ENCODE peak calls at places on chromosomes 1 and 21, in ten cellular contexts. N is sigmoid colon, I is prostate gland, E is GM12878, B is GM12891, Q is endothelial cell of umbilical vein, L is HCT116, H is transverse colon, R is stomach, Z is HepG2. W is an unnamed sample.

GRCh38 chr21:32726742-32727477 is 903 bp downstream of the SYNJ1 start:
- DNase-seq in N (no peak), I (no peak), E (no peak), B (peak; percentile 14), Q (peak; percentile 63), L (no peak), H (peak; percentile 42), R (no peak), Z (no peak), W (no peak)

GRCh38 chr1:202162418-202163280 is 2.2 kb upstream of the PTPN7 start:
- DNase-seq in N (no peak), I (no peak), E (no peak), B (no peak), Q (no peak), L (no peak), H (no peak), R (no peak), Z (no peak), W (no peak)

GRCh38 chr1:44602675-44603610 is 71.3 kb downstream of the TMEM53 start:
- DNase-seq in N (no peak), I (no peak), E (no peak), B (no peak), Q (no peak), L (no peak), H (no peak), R (no peak), Z (no peak), W (no peak)

GRCh38 chr1:173861731-173862145 is 6.1 kb downstream of the GAS5 start:
- DNase-seq in N (no peak), I (no peak), E (no peak), B (no peak), Q (no peak), L (no peak), H (no peak), R (no peak), Z (no peak), W (no peak)

GRCh38 chr1:246683521-246683920 is 40.7 kb upstream of the SCCPDH start:
- DNase-seq in N (no peak), I (no peak), E (no peak), B (no peak), Q (no peak), L (no peak), H (no peak), R (no peak), Z (no peak), W (no peak)

GRCh38 chr21:37916795-37917142 is 512 bp upstream of the KCNJ6 start:
- DNase-seq in N (no peak), I (no peak), E (no peak), B (no peak), Q (no peak), L (no peak), H (no peak), R (no peak), Z (peak; percentile 3), W (no peak)

GRCh38 chr1:55444660-55445059 is 229.5 kb upstream of the USP24 start:
- DNase-seq in N (no peak), I (no peak), E (no peak), B (no peak), Q (no peak), L (no peak), H (no peak), R (no peak), Z (no peak), W (no peak)

GRCh38 chr1:150234647-150235435 is 1.1 kb downstream of the ANP32E start:
- DNase-seq in N (peak; percentile 95), I (peak; percentile 60), E (peak; percentile 80), B (peak; percentile 63), Q (no peak), L (peak; percentile 43), H (peak; percentile 87), R (peak; percentile 77), Z (peak; percentile 51), W (peak; percentile 64)

GRCh38 chr1:6287431-6287886 is 26.6 kb upstream of the GPR153 start:
- DNase-seq in N (no peak), I (no peak), E (no peak), B (no peak), Q (no peak), L (no peak), H (no peak), R (no peak), Z (no peak), W (no peak)

GRCh38 chr1:200406161-200406797 is 3.6 kb downstream of the ZNF281 start:
- DNase-seq in N (no peak), I (no peak), E (no peak), B (no peak), Q (no peak), L (no peak), H (no peak), R (no peak), Z (no peak), W (no peak)

GRCh38 chr1:111595807-111596206 is 23.8 kb upstream of the RAP1A start:
- DNase-seq in N (no peak), I (no peak), E (no peak), B (no peak), Q (no peak), L (no peak), H (no peak), R (no peak), Z (no peak), W (no peak)

GRCh38 chr1:111596499-111596898 is 23.1 kb upstream of the RAP1A start:
- DNase-seq in N (no peak), I (no peak), E (no peak), B (no peak), Q (no peak), L (no peak), H (peak; percentile 41), R (peak; percentile 36), Z (no peak), W (no peak)

GRCh38 chr1:111599781-111600180 is 19.8 kb upstream of the RAP1A start:
- DNase-seq in N (no peak), I (no peak), E (no peak), B (no peak), Q (no peak), L (no peak), H (no peak), R (no peak), Z (no peak), W (no peak)

GRCh38 chr1:111598534-111598933 is 21.1 kb upstream of the RAP1A start:
- DNase-seq in N (no peak), I (no peak), E (no peak), B (no peak), Q (no peak), L (no peak), H (no peak), R (no peak), Z (no peak), W (no peak)

DNA sequence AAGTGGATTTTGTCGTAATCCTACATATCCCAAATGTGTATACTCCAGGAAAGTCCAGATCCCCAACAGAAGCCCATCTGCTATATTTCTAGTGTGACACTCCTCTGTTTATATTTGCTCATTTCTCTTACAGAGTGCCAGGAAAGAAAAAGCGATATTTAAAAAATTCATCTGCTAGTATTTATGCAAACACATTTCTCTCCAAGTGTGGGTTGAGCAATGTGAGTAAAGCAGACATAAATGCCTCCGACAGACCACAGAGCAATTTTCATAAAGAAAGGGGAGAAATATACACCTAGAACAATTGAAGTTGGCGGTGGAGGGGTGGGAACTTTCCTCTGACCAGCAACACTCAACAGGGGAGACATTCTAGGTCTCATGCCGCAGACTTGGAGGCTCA is 22.2 kb upstream of the RAP1A start:
- DNase-seq in N (no peak), I (no peak), E (no peak), B (no peak), Q (no peak), L (no peak), H (no peak), R (no peak), Z (no peak), W (no peak)
- TF ChIP-seq POLR2AphosphoS5 in N (peak; percentile 81), I (no peak), E (no peak), B (no peak), Q (no peak), L (no peak), H (no peak), R (peak; percentile 16), Z (no peak), W (no peak)

GRCh38 chr21:44338971-44339910 is at the start of gene CFAP410:
- DNase-seq in N (peak; percentile 97), I (peak; percentile 87), E (peak; percentile 76), B (peak; percentile 99), Q (peak; percentile 96), L (peak; percentile 79), H (peak; percentile 95), R (peak; percentile 94), Z (peak; percentile 88), W (peak; percentile 98)
- TF ChIP-seq POLR2A in N (peak; percentile 94), I (peak; percentile 79), E (peak; percentile 98), B (peak; percentile 94), Q (peak; percentile 82), L (peak; percentile 58), H (peak; percentile 97), R (no peak), Z (peak; percentile 86), W (peak; percentile 95)

GRCh38 chr1:1244192-1244811 is 2.2 kb downstream of the C1QTNF12 start:
- DNase-seq in N (no peak), I (no peak), E (no peak), B (no peak), Q (no peak), L (no peak), H (peak; percentile 75), R (peak; percentile 64), Z (no peak), W (no peak)
- TF ChIP-seq POLR2AphosphoS5 in N (no peak), I (no peak), E (no peak), B (no peak), Q (no peak), L (no peak), H (no peak), R (no peak), Z (no peak), W (no peak)

DNA sequence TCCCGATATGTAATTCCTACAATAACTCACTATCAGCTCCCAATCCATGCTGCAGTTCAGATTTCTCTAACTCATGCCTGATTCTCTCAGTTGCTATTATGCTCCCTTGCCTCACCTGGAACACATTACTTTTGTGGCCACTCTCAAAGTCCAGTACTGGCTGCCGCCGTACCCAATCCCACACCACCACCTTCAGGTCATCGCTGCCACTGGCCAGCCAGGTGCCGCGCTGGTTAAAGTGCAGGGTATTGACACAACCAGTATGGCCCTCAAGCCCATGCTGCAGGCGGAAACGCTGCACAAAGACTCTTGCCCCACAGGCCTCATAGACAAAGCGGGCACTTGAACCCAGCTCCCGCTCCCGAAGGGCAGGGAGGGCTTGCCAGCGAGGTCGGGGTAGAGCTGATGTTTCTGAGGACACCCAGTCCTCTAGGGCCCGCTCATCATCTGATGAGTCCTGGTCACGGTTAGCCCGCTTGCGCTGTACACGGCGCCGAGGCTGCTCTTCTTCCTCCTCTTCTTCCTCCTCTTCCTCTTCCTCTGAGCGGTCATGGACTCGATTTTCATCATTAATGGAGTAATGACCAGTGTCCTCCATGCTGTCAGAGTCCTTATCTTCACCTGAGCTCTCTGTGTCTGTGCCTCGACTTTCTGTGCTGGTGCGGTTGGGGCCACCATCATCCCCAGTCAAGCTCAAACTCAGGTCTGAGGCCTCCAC is 22.6 kb downstream of the DCAF8 start:
- DNase-seq in N (no peak), I (no peak), E (no peak), B (no peak), Q (no peak), L (no peak), H (no peak), R (no peak), Z (no peak), W (no peak)
- TF ChIP-seq POLR2A in N (no peak), I (no peak), E (no peak), B (no peak), Q (no peak), L (no peak), H (no peak), R (no peak), Z (no peak), W (no peak)